ENCODE peak calls at places on chromosomes 2 and 18, in six cellular contexts. Q is transverse colon; M is stimulated activated CD4-positive, alpha-beta T cell treated with anti-CD3 and anti-CD28 coated beads, TNF-alpha, amount 100 ng/mL, for 4 hours; W is DND-41; A is fibroblast of lung; X is breast epithelium. T is an unnamed sample.

GRCh38 chr2:204012081-204012653 is 75.6 kb downstream of the ICOS start:
- DNase-seq in Q (peak), M (no peak), W (no peak), A (no peak), X (peak), T (peak)

GRCh38 chr2:122191331-122191730 is 435.9 kb downstream of the TSN start:
- DNase-seq in Q (no peak), M (no peak), W (peak), A (no peak), X (no peak), T (peak)

GRCh38 chr2:71530246-71530986 is 77.1 kb downstream of the DYSF start:
- DNase-seq in Q (no peak), M (no peak), W (peak), A (peak), X (peak), T (peak)

GRCh38 chr18:3816601-3817363 is 366.8 kb downstream of the TGIF1 start:
- DNase-seq in Q (no peak), M (no peak), W (no peak), A (peak), X (no peak), T (no peak)

GRCh38 chr2:241933175-241933911 is 63.8 kb downstream of the RTP5 start:
- DNase-seq in Q (peak), M (no peak), W (no peak), A (peak), X (peak), T (no peak)

GRCh38 chr2:199100326-199101110 is 357.2 kb downstream of the SATB2 start:
- DNase-seq in Q (no peak), M (no peak), W (no peak), A (peak), X (no peak), T (peak)

GRCh38 chr2:191622374-191623320 is 55.3 kb upstream of the NABP1 start:
- DNase-seq in Q (no peak), M (no peak), W (no peak), A (no peak), X (no peak), T (peak)

GRCh38 chr2:101540518-101540917 is 65.6 kb upstream of the RFX8 start:
- DNase-seq in Q (no peak), M (no peak), W (no peak), A (no peak), X (no peak), T (no peak)

GRCh38 chr2:85585781-85586105 is 1.5 kb downstream of the VAMP5 start:
- DNase-seq in Q (no peak), M (no peak), W (no peak), A (peak), X (no peak), T (no peak)

GRCh38 chr18:48799724-48800315 is 150.9 kb downstream of the SMAD7 start:
- DNase-seq in Q (no peak), M (no peak), W (no peak), A (no peak), X (peak), T (no peak)

GRCh38 chr2:202032841-202033316 is 776 bp upstream of the FZD7 start:
- DNase-seq in Q (peak), M (no peak), W (no peak), A (peak), X (peak), T (no peak)

GRCh38 chr2:160689441-160689840 is 195.8 kb upstream of the RBMS1 start:
- DNase-seq in Q (no peak), M (no peak), W (no peak), A (no peak), X (no peak), T (no peak)

GRCh38 chr2:53087282-53087882 is 680.2 kb upstream of the CHAC2 start:
- DNase-seq in Q (no peak), M (no peak), W (no peak), A (peak), X (no peak), T (no peak)

GRCh38 chr2:126668254-126668653 is 12.3 kb downstream of the GYPC start:
- DNase-seq in Q (no peak), M (no peak), W (no peak), A (no peak), X (no peak), T (no peak)

GRCh38 chr2:119730598-119731278 is 29.0 kb upstream of the PTPN4 start:
- DNase-seq in Q (no peak), M (no peak), W (no peak), A (peak), X (no peak), T (no peak)

GRCh38 chr18:70907673-70908072 is 618.8 kb downstream of the SOCS6 start:
- DNase-seq in Q (no peak), M (no peak), W (no peak), A (no peak), X (no peak), T (peak)

GRCh38 chr2:240392948-240393830 is 42.3 kb upstream of the GPC1 start:
- DNase-seq in Q (no peak), M (no peak), W (no peak), A (no peak), X (peak), T (no peak)

GRCh38 chr2:226478121-226478809 is 321.4 kb downstream of the IRS1 start:
- DNase-seq in Q (peak), M (no peak), W (no peak), A (peak), X (no peak), T (no peak)

GRCh38 chr2:175877845-175878563 is 124.1 kb downstream of the LNPK start:
- DNase-seq in Q (no peak), M (no peak), W (no peak), A (peak), X (no peak), T (no peak)

GRCh38 chr2:121625953-121626352 is 23.3 kb downstream of the CLASP1 start:
- DNase-seq in Q (no peak), M (no peak), W (no peak), A (no peak), X (no peak), T (no peak)

GRCh38 chr2:30165050-30165520 is 18.3 kb downstream of the YPEL5 start:
- DNase-seq in Q (peak), M (peak), W (peak), A (peak), X (no peak), T (peak)

GRCh38 chr2:234852941-234853340 is 98.9 kb upstream of the SH3BP4 start:
- DNase-seq in Q (no peak), M (no peak), W (no peak), A (no peak), X (no peak), T (no peak)

GRCh38 chr18:9827856-9828793 is 57.6 kb upstream of the TXNDC2 start:
- DNase-seq in Q (peak), M (no peak), W (no peak), A (peak), X (no peak), T (no peak)